ENCODE peak calls at places on chromosomes 16 and 17, in five cellular contexts. V is NCI-H1930, L is AG04450, Y is T follicular helper cell, O is A172. H is an unnamed sample.

GRCh38 chr16:30117768-30118167 is 4.4 kb upstream of the GDPD3 start:
- DNase-seq in V (no peak), L (no peak), Y (no peak), O (no peak), H (no peak)

GRCh38 chr17:1473170-1473569 is 17.1 kb upstream of the CRK start:
- DNase-seq in V (no peak), L (no peak), Y (no peak), O (peak), H (no peak)

GRCh38 chr16:53829186-53829747 is 125.3 kb downstream of the FTO start:
- DNase-seq in V (no peak), L (peak), Y (no peak), O (no peak), H (no peak)

GRCh38 chr16:56732832-56733231 is 2.9 kb downstream of the NUP93 start:
- DNase-seq in V (no peak), L (no peak), Y (no peak), O (no peak), H (no peak)

GRCh38 chr17:29565643-29566472 is 979 bp downstream of the ABHD15 start:
- DNase-seq in V (peak), L (no peak), Y (peak), O (no peak), H (no peak)

GRCh38 chr17:45225964-45226530 is 4.4 kb downstream of the FMNL1 start:
- DNase-seq in V (no peak), L (no peak), Y (peak), O (peak), H (no peak)

GRCh38 chr16:30355144-30355953 is at the start of gene CD2BP2:
- DNase-seq in V (peak), L (peak), Y (peak), O (peak), H (peak)

GRCh38 chr17:8713878-8714277 is 30.8 kb downstream of the CCDC42 start:
- DNase-seq in V (no peak), L (no peak), Y (no peak), O (no peak), H (no peak)

GRCh38 chr16:81483970-81484595 is 39.5 kb downstream of the CMIP start:
- DNase-seq in V (no peak), L (no peak), Y (no peak), O (no peak), H (no peak)

GRCh38 chr17:61839300-61839786 is 24.0 kb downstream of the BRIP1 start:
- DNase-seq in V (no peak), L (no peak), Y (no peak), O (no peak), H (no peak)

H was measured in iPS DF 19.7.